ENCODE peak calls at places on chromosomes 3 and 15, in ten cellular contexts. One of them, this sample, is unnamed.
A peak's percentile ranks its signal among the peaks of the same experiment; 100 is the strongest.

GRCh38 chr3:9013782-9014181 is 50.5 kb upstream of the RAD18 start:
- DNase-seq in cardiac muscle cell: no peak
- DNase-seq in stomach: no peak
- DNase-seq in mammary epithelial cell: no peak
- DNase-seq in epithelial cell of proximal tubule: no peak
- DNase-seq in Peyer's patch: no peak
- DNase-seq in endothelial cell: no peak
- DNase-seq in fibroblast of lung: no peak
- DNase-seq in GM10248: no peak
- DNase-seq in MCF 10A: no peak
- DNase-seq in this sample: no peak

GRCh38 chr3:115836944-115837343 is 213.6 kb downstream of the GAP43 start:
- DNase-seq in cardiac muscle cell: peak; percentile 32
- DNase-seq in stomach: no peak
- DNase-seq in mammary epithelial cell: no peak
- DNase-seq in epithelial cell of proximal tubule: no peak
- DNase-seq in Peyer's patch: no peak
- DNase-seq in endothelial cell: no peak
- DNase-seq in fibroblast of lung: peak; percentile 43
- DNase-seq in GM10248: peak; percentile 23
- DNase-seq in MCF 10A: peak; percentile 27
- DNase-seq in this sample: no peak

GRCh38 chr3:113005622-113006021 is 14.8 kb downstream of the GTPBP8 start:
- DNase-seq in cardiac muscle cell: no peak
- DNase-seq in stomach: no peak
- DNase-seq in mammary epithelial cell: no peak
- DNase-seq in epithelial cell of proximal tubule: no peak
- DNase-seq in Peyer's patch: no peak
- DNase-seq in endothelial cell: no peak
- DNase-seq in fibroblast of lung: no peak
- DNase-seq in GM10248: no peak
- DNase-seq in MCF 10A: no peak
- DNase-seq in this sample: no peak

GRCh38 chr3:120649735-120650705 is 32.0 kb downstream of the HGD start:
- DNase-seq in cardiac muscle cell: no peak
- DNase-seq in stomach: no peak
- DNase-seq in mammary epithelial cell: no peak
- DNase-seq in epithelial cell of proximal tubule: no peak
- DNase-seq in Peyer's patch: no peak
- DNase-seq in endothelial cell: no peak
- DNase-seq in fibroblast of lung: no peak
- DNase-seq in GM10248: peak; percentile 10
- DNase-seq in MCF 10A: no peak
- DNase-seq in this sample: no peak

GRCh38 chr3:30895329-30895728 is 868 bp upstream of the GADL1 start:
- DNase-seq in cardiac muscle cell: no peak
- DNase-seq in stomach: no peak
- DNase-seq in mammary epithelial cell: no peak
- DNase-seq in epithelial cell of proximal tubule: no peak
- DNase-seq in Peyer's patch: no peak
- DNase-seq in endothelial cell: no peak
- DNase-seq in fibroblast of lung: no peak
- DNase-seq in GM10248: no peak
- DNase-seq in MCF 10A: no peak
- DNase-seq in this sample: no peak

GRCh38 chr3:194707176-194707575 is 21.5 kb downstream of the FAM43A start:
- DNase-seq in cardiac muscle cell: no peak
- DNase-seq in stomach: no peak
- DNase-seq in mammary epithelial cell: no peak
- DNase-seq in epithelial cell of proximal tubule: peak; percentile 45
- DNase-seq in Peyer's patch: no peak
- DNase-seq in endothelial cell: no peak
- DNase-seq in fibroblast of lung: no peak
- DNase-seq in GM10248: no peak
- DNase-seq in MCF 10A: no peak
- DNase-seq in this sample: no peak

GRCh38 chr15:63473999-63474809 is 30.2 kb upstream of the USP3 start:
- DNase-seq in cardiac muscle cell: peak; percentile 28
- DNase-seq in stomach: peak; percentile 75
- DNase-seq in mammary epithelial cell: peak; percentile 90
- DNase-seq in epithelial cell of proximal tubule: peak; percentile 97
- DNase-seq in Peyer's patch: peak; percentile 71
- DNase-seq in endothelial cell: no peak
- DNase-seq in fibroblast of lung: peak; percentile 81
- DNase-seq in GM10248: peak; percentile 53
- DNase-seq in MCF 10A: peak; percentile 43
- DNase-seq in this sample: no peak

GRCh38 chr3:12479919-12480425 is 4.3 kb upstream of the TSEN2 start:
- DNase-seq in cardiac muscle cell: peak; percentile 64
- DNase-seq in stomach: peak; percentile 78
- DNase-seq in mammary epithelial cell: peak; percentile 8
- DNase-seq in epithelial cell of proximal tubule: no peak
- DNase-seq in Peyer's patch: no peak
- DNase-seq in endothelial cell: peak; percentile 18
- DNase-seq in fibroblast of lung: peak; percentile 71
- DNase-seq in GM10248: peak; percentile 77
- DNase-seq in MCF 10A: peak; percentile 64
- DNase-seq in this sample: peak; percentile 7

GRCh38 chr3:123767564-123768292 is 116.4 kb downstream of the MYLK start:
- DNase-seq in cardiac muscle cell: no peak
- DNase-seq in stomach: no peak
- DNase-seq in mammary epithelial cell: no peak
- DNase-seq in epithelial cell of proximal tubule: no peak
- DNase-seq in Peyer's patch: no peak
- DNase-seq in endothelial cell: no peak
- DNase-seq in fibroblast of lung: no peak
- DNase-seq in GM10248: no peak
- DNase-seq in MCF 10A: no peak
- DNase-seq in this sample: no peak

GRCh38 chr15:74816624-74817369 is 4.2 kb downstream of the LMAN1L start:
- DNase-seq in cardiac muscle cell: no peak
- DNase-seq in stomach: no peak
- DNase-seq in mammary epithelial cell: no peak
- DNase-seq in epithelial cell of proximal tubule: no peak
- DNase-seq in Peyer's patch: no peak
- DNase-seq in endothelial cell: no peak
- DNase-seq in fibroblast of lung: no peak
- DNase-seq in GM10248: no peak
- DNase-seq in MCF 10A: no peak
- DNase-seq in this sample: no peak

GRCh38 chr15:76340198-76340801 is 3.7 kb downstream of the ISL2 start:
- DNase-seq in cardiac muscle cell: peak; percentile 49
- DNase-seq in stomach: no peak
- DNase-seq in mammary epithelial cell: peak; percentile 13
- DNase-seq in epithelial cell of proximal tubule: no peak
- DNase-seq in Peyer's patch: no peak
- DNase-seq in endothelial cell: no peak
- DNase-seq in fibroblast of lung: peak; percentile 55
- DNase-seq in GM10248: peak; percentile 40
- DNase-seq in MCF 10A: no peak
- DNase-seq in this sample: peak; percentile 49

GRCh38 chr15:80246425-80246894 is 5.6 kb downstream of the CTXND1 start:
- DNase-seq in cardiac muscle cell: no peak
- DNase-seq in stomach: peak; percentile 50
- DNase-seq in mammary epithelial cell: no peak
- DNase-seq in epithelial cell of proximal tubule: no peak
- DNase-seq in Peyer's patch: no peak
- DNase-seq in endothelial cell: no peak
- DNase-seq in fibroblast of lung: no peak
- DNase-seq in GM10248: no peak
- DNase-seq in MCF 10A: no peak
- DNase-seq in this sample: no peak

GRCh38 chr3:63607716-63608115 is 44.8 kb upstream of the SNTN start:
- DNase-seq in cardiac muscle cell: no peak
- DNase-seq in stomach: no peak
- DNase-seq in mammary epithelial cell: no peak
- DNase-seq in epithelial cell of proximal tubule: no peak
- DNase-seq in Peyer's patch: no peak
- DNase-seq in endothelial cell: no peak
- DNase-seq in fibroblast of lung: no peak
- DNase-seq in GM10248: no peak
- DNase-seq in MCF 10A: peak; percentile 4
- DNase-seq in this sample: no peak

GRCh38 chr3:64093825-64094712 is 70.8 kb upstream of the PSMD6 start:
- DNase-seq in cardiac muscle cell: peak; percentile 24
- DNase-seq in stomach: no peak
- DNase-seq in mammary epithelial cell: no peak
- DNase-seq in epithelial cell of proximal tubule: no peak
- DNase-seq in Peyer's patch: no peak
- DNase-seq in endothelial cell: no peak
- DNase-seq in fibroblast of lung: no peak
- DNase-seq in GM10248: no peak
- DNase-seq in MCF 10A: no peak
- DNase-seq in this sample: no peak

GRCh38 chr3:113685124-113685523 is 11.3 kb downstream of the USF3 start:
- DNase-seq in cardiac muscle cell: no peak
- DNase-seq in stomach: no peak
- DNase-seq in mammary epithelial cell: peak; percentile 4
- DNase-seq in epithelial cell of proximal tubule: no peak
- DNase-seq in Peyer's patch: no peak
- DNase-seq in endothelial cell: no peak
- DNase-seq in fibroblast of lung: no peak
- DNase-seq in GM10248: no peak
- DNase-seq in MCF 10A: no peak
- DNase-seq in this sample: no peak

GRCh38 chr3:81291586-81291985 is 469.9 kb downstream of the GBE1 start:
- DNase-seq in cardiac muscle cell: no peak
- DNase-seq in stomach: no peak
- DNase-seq in mammary epithelial cell: no peak
- DNase-seq in epithelial cell of proximal tubule: no peak
- DNase-seq in Peyer's patch: no peak
- DNase-seq in endothelial cell: no peak
- DNase-seq in fibroblast of lung: no peak
- DNase-seq in GM10248: no peak
- DNase-seq in MCF 10A: no peak
- DNase-seq in this sample: no peak

GRCh38 chr3:39134305-39134704 is 19.1 kb downstream of the CSRNP1 start:
- DNase-seq in cardiac muscle cell: no peak
- DNase-seq in stomach: no peak
- DNase-seq in mammary epithelial cell: no peak
- DNase-seq in epithelial cell of proximal tubule: no peak
- DNase-seq in Peyer's patch: no peak
- DNase-seq in endothelial cell: no peak
- DNase-seq in fibroblast of lung: no peak
- DNase-seq in GM10248: no peak
- DNase-seq in MCF 10A: no peak
- DNase-seq in this sample: no peak

GRCh38 chr3:172286554-172287148 is 161.6 kb downstream of the GHSR start:
- DNase-seq in cardiac muscle cell: no peak
- DNase-seq in stomach: no peak
- DNase-seq in mammary epithelial cell: no peak
- DNase-seq in epithelial cell of proximal tubule: no peak
- DNase-seq in Peyer's patch: no peak
- DNase-seq in endothelial cell: no peak
- DNase-seq in fibroblast of lung: no peak
- DNase-seq in GM10248: no peak
- DNase-seq in MCF 10A: no peak
- DNase-seq in this sample: no peak
- TF ChIP-seq CTCF in cardiac muscle cell: no peak
- TF ChIP-seq CTCF in stomach: no peak
- TF ChIP-seq CTCF in mammary epithelial cell: no peak
- TF ChIP-seq CTCF in epithelial cell of proximal tubule: no peak
- TF ChIP-seq CTCF in Peyer's patch: no peak
- TF ChIP-seq CTCF in endothelial cell: no peak
- TF ChIP-seq CTCF in fibroblast of lung: no peak
- TF ChIP-seq CTCF in GM10248: no peak
- TF ChIP-seq CTCF in MCF 10A: no peak
- TF ChIP-seq CTCF in this sample: no peak

GRCh38 chr3:111585214-111585613 is 9.9 kb downstream of the ZBED2 start:
- DNase-seq in cardiac muscle cell: no peak
- DNase-seq in stomach: no peak
- DNase-seq in mammary epithelial cell: peak; percentile 84
- DNase-seq in epithelial cell of proximal tubule: peak; percentile 78
- DNase-seq in Peyer's patch: no peak
- DNase-seq in endothelial cell: no peak
- DNase-seq in fibroblast of lung: no peak
- DNase-seq in GM10248: no peak
- DNase-seq in MCF 10A: peak; percentile 84
- DNase-seq in this sample: no peak

GRCh38 chr3:111589303-111590095 is 5.6 kb downstream of the ZBED2 start:
- DNase-seq in cardiac muscle cell: no peak
- DNase-seq in stomach: no peak
- DNase-seq in mammary epithelial cell: peak; percentile 46
- DNase-seq in epithelial cell of proximal tubule: no peak
- DNase-seq in Peyer's patch: no peak
- DNase-seq in endothelial cell: no peak
- DNase-seq in fibroblast of lung: no peak
- DNase-seq in GM10248: no peak
- DNase-seq in MCF 10A: no peak
- DNase-seq in this sample: no peak

GRCh38 chr3:111590096-111590491 is 5.1 kb downstream of the ZBED2 start:
- DNase-seq in cardiac muscle cell: no peak
- DNase-seq in stomach: no peak
- DNase-seq in mammary epithelial cell: no peak
- DNase-seq in epithelial cell of proximal tubule: no peak
- DNase-seq in Peyer's patch: no peak
- DNase-seq in endothelial cell: no peak
- DNase-seq in fibroblast of lung: no peak
- DNase-seq in GM10248: no peak
- DNase-seq in MCF 10A: no peak
- DNase-seq in this sample: no peak

GRCh38 chr3:111591555-111591954 is 3.6 kb downstream of the ZBED2 start:
- DNase-seq in cardiac muscle cell: no peak
- DNase-seq in stomach: no peak
- DNase-seq in mammary epithelial cell: no peak
- DNase-seq in epithelial cell of proximal tubule: no peak
- DNase-seq in Peyer's patch: no peak
- DNase-seq in endothelial cell: no peak
- DNase-seq in fibroblast of lung: no peak
- DNase-seq in GM10248: no peak
- DNase-seq in MCF 10A: no peak
- DNase-seq in this sample: no peak

GRCh38 chr3:111588527-111588926 is 6.6 kb downstream of the ZBED2 start:
- DNase-seq in cardiac muscle cell: no peak
- DNase-seq in stomach: no peak
- DNase-seq in mammary epithelial cell: peak; percentile 45
- DNase-seq in epithelial cell of proximal tubule: no peak
- DNase-seq in Peyer's patch: no peak
- DNase-seq in endothelial cell: no peak
- DNase-seq in fibroblast of lung: no peak
- DNase-seq in GM10248: no peak
- DNase-seq in MCF 10A: no peak
- DNase-seq in this sample: no peak
- TF ChIP-seq CTCF in cardiac muscle cell: no peak
- TF ChIP-seq CTCF in stomach: no peak
- TF ChIP-seq CTCF in mammary epithelial cell: no peak
- TF ChIP-seq CTCF in epithelial cell of proximal tubule: no peak
- TF ChIP-seq CTCF in Peyer's patch: no peak
- TF ChIP-seq CTCF in endothelial cell: no peak
- TF ChIP-seq CTCF in fibroblast of lung: no peak
- TF ChIP-seq CTCF in GM10248: no peak
- TF ChIP-seq CTCF in MCF 10A: no peak
- TF ChIP-seq CTCF in this sample: no peak

GRCh38 chr15:65862682-65863081 is 6.6 kb upstream of the RAB11A start:
- DNase-seq in cardiac muscle cell: peak; percentile 55
- DNase-seq in stomach: peak; percentile 38
- DNase-seq in mammary epithelial cell: peak; percentile 28
- DNase-seq in epithelial cell of proximal tubule: no peak
- DNase-seq in Peyer's patch: no peak
- DNase-seq in endothelial cell: peak; percentile 38
- DNase-seq in fibroblast of lung: peak; percentile 65
- DNase-seq in GM10248: peak; percentile 65
- DNase-seq in MCF 10A: peak; percentile 62
- DNase-seq in this sample: peak; percentile 42
- TF ChIP-seq CTCF in cardiac muscle cell: peak; percentile 64
- TF ChIP-seq CTCF in stomach: peak; percentile 17
- TF ChIP-seq CTCF in mammary epithelial cell: peak; percentile 50
- TF ChIP-seq CTCF in epithelial cell of proximal tubule: peak; percentile 69
- TF ChIP-seq CTCF in Peyer's patch: peak; percentile 53
- TF ChIP-seq CTCF in endothelial cell: peak; percentile 6
- TF ChIP-seq CTCF in fibroblast of lung: peak; percentile 64
- TF ChIP-seq CTCF in GM10248: peak; percentile 45
- TF ChIP-seq CTCF in MCF 10A: no peak
- TF ChIP-seq CTCF in this sample: peak; percentile 60

GRCh38 chr15:77975332-77976119 is 102.0 kb downstream of the TBC1D2B start:
- DNase-seq in cardiac muscle cell: peak; percentile 64
- DNase-seq in stomach: no peak
- DNase-seq in mammary epithelial cell: no peak
- DNase-seq in epithelial cell of proximal tubule: no peak
- DNase-seq in Peyer's patch: no peak
- DNase-seq in endothelial cell: no peak
- DNase-seq in fibroblast of lung: peak; percentile 62
- DNase-seq in GM10248: no peak
- DNase-seq in MCF 10A: no peak
- DNase-seq in this sample: no peak
- TF ChIP-seq CTCF in cardiac muscle cell: no peak
- TF ChIP-seq CTCF in stomach: no peak
- TF ChIP-seq CTCF in mammary epithelial cell: no peak
- TF ChIP-seq CTCF in epithelial cell of proximal tubule: no peak
- TF ChIP-seq CTCF in Peyer's patch: no peak
- TF ChIP-seq CTCF in endothelial cell: no peak
- TF ChIP-seq CTCF in fibroblast of lung: no peak
- TF ChIP-seq CTCF in GM10248: no peak
- TF ChIP-seq CTCF in MCF 10A: no peak
- TF ChIP-seq CTCF in this sample: no peak

This sample was measured in neural crest cell.